ENCODE peak calls at places on chromosome 1, in eight cellular contexts. H is uterus; N is thoracic aorta; Y is ascending aorta; S is cardiac muscle cell; X is naive thymus-derived CD4-positive, alpha-beta T cell; F is BE2C; Z is K562. T is an unnamed sample. For H3K27me3, the result is how much of the 10 kb centered on the place peaks cover.

GRCh38 chr1:52152976-52153375 is 11.1 kb downstream of the ZFYVE9 start:
- DNase-seq in Z (no peak), X (no peak), H (no peak), F (no peak), Y (no peak), N (no peak), S (peak), T (no peak)

GRCh38 chr1:235266325-235266724 is 61.7 kb downstream of the ARID4B start:
- DNase-seq in F (no peak), S (peak), H (no peak), Y (no peak), Z (no peak), N (no peak), X (no peak), T (no peak)

GRCh38 chr1:109516872-109517271 is 7.3 kb upstream of the AMIGO1 start:
- DNase-seq in Y (no peak), H (no peak), Z (no peak), X (no peak), S (no peak), F (no peak), N (no peak), T (no peak)

GRCh38 chr1:160951443-160952128 is 3.0 kb downstream of the ITLN2 start:
- DNase-seq in S (peak), Y (no peak), X (peak), H (no peak), F (peak), N (no peak), Z (peak), T (peak)

GRCh38 chr1:151165281-151165737 is 393 bp downstream of the LYSMD1 start:
- DNase-seq in F (no peak), H (peak), X (no peak), N (no peak), S (peak), Z (peak), Y (no peak), T (no peak)

GRCh38 chr1:173914366-173914871 is 2.7 kb downstream of the SERPINC1 start:
- DNase-seq in N (no peak), S (peak), Y (no peak), H (no peak), Z (peak), F (peak), X (no peak), T (peak)

GRCh38 chr1:18939398-18940302 is 16.8 kb downstream of the IFFO2 start:
- DNase-seq in X (no peak), F (no peak), Y (no peak), Z (no peak), H (no peak), S (peak), N (no peak), T (no peak)

GRCh38 chr1:177082855-177083741 is 81.4 kb downstream of the ASTN1 start:
- DNase-seq in S (no peak), F (no peak), X (no peak), H (no peak), Z (no peak), Y (no peak), N (no peak), T (no peak)

GRCh38 chr1:111599781-111600180 is 19.8 kb upstream of the RAP1A start:
- DNase-seq in H (no peak), Y (no peak), N (no peak), Z (peak), F (no peak), S (no peak), X (no peak), T (no peak)

GRCh38 chr1:235169986-235170385 is 8.9 kb upstream of the RBM34 start:
- DNase-seq in N (no peak), S (no peak), Y (no peak), X (no peak), F (no peak), H (no peak), Z (no peak), T (no peak)

GRCh38 chr1:172897738-172898137 is 153.0 kb downstream of the TNFSF18 start:
- DNase-seq in H (no peak), F (no peak), Y (no peak), N (no peak), X (no peak), S (peak), Z (no peak), T (no peak)

GRCh38 chr1:37430074-37430985 is 44.0 kb upstream of the ZC3H12A start:
- DNase-seq in H (no peak), Z (no peak), X (no peak), S (no peak), N (no peak), F (no peak), Y (no peak), T (no peak)
- H3K27me3 ChIP-seq in H (under half), Z (under half), X (under half), S (under half), N (under half), F (under half), Y (under half), T (under half)

DNA sequence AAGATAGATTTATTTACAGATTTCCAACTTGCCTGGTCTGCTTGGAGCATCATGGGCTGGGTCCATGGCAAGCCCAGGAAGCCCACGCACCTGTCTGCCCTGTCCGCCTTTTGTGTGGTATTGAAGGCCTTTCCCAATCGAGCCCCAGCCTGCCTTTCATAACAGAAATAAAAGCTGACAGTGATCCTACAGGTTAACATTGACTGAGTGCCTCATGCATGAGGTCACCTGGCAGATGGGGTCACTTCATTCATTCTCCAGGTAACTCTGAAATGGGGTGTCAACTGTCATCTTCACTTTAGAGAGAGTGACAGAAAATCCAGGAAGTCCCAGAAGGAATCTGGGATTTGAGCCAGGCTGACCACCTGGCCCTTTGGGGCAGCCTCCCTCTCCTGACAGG is 36.3 kb upstream of the CASZ1 start:
- DNase-seq in Y (no peak), F (no peak), Z (no peak), N (no peak), S (no peak), H (no peak), X (no peak), T (no peak)
- H3K27me3 ChIP-seq in Y (under half), F (under half), Z (under half), N (under half), S (under half), H (under half), X (under half), T (under half)

GRCh38 chr1:10726355-10726754 is 70.1 kb downstream of the CASZ1 start:
- DNase-seq in N (peak), H (no peak), X (no peak), S (no peak), Y (peak), F (no peak), Z (no peak), T (no peak)
- H3K27me3 ChIP-seq in N (under half), H (under half), X (under half), S (under half), Y (under half), F (under half), Z (under half), T (under half)

GRCh38 chr1:26044414-26044813 is 1.5 kb downstream of the SLC30A2 start:
- DNase-seq in Y (no peak), N (no peak), S (no peak), H (no peak), Z (no peak), F (no peak), X (no peak), T (no peak)

GRCh38 chr1:26044971-26045711 is 777 bp downstream of the SLC30A2 start:
- DNase-seq in N (no peak), S (no peak), Y (no peak), Z (peak), F (no peak), H (no peak), X (no peak), T (no peak)

GRCh38 chr1:26046313-26047031 is 554 bp upstream of the SLC30A2 start:
- DNase-seq in S (no peak), Z (no peak), F (no peak), H (no peak), X (no peak), Y (no peak), N (no peak), T (no peak)

GRCh38 chr1:26047278-26047874 is 1.5 kb upstream of the SLC30A2 start:
- DNase-seq in X (no peak), Y (no peak), N (no peak), S (no peak), F (no peak), H (no peak), Z (no peak), T (no peak)

GRCh38 chr1:26045712-26046312 is at the start of gene SLC30A2:
- DNase-seq in S (no peak), F (no peak), H (no peak), N (no peak), X (no peak), Y (no peak), Z (peak), T (no peak)
- H3K27me3 ChIP-seq in S (half or more), F (half or more), H (under half), N (under half), X (under half), Y (under half), Z (under half), T (under half)

T was measured in effector memory CD4-positive, alpha-beta T cell.